ENCODE peak calls at places on chromosomes 13 and 19, in four cellular contexts. One of them, this sample, is unnamed.
A peak's percentile ranks its signal among the peaks of the same experiment; 100 is the strongest.

GRCh38 chr13:35164324-35164932 is 222.4 kb downstream of the NBEA start:
- DNase-seq in fibroblast of the aortic adventitia: peak; percentile 56
- DNase-seq in GM12865: peak; percentile 56
- DNase-seq in tibial artery: no peak
- DNase-seq in this sample: peak; percentile 38

GRCh38 chr13:51717786-51718398 is 86.1 kb downstream of the DHRS12 start:
- DNase-seq in fibroblast of the aortic adventitia: peak; percentile 43
- DNase-seq in GM12865: no peak
- DNase-seq in tibial artery: no peak
- DNase-seq in this sample: no peak

GRCh38 chr19:54523403-54523802 is 20.8 kb downstream of the LAIR2 start:
- DNase-seq in fibroblast of the aortic adventitia: no peak
- DNase-seq in GM12865: peak; percentile 75
- DNase-seq in tibial artery: no peak
- DNase-seq in this sample: no peak

GRCh38 chr13:84126671-84127171 is 244.4 kb upstream of the SLITRK1 start:
- DNase-seq in fibroblast of the aortic adventitia: no peak
- DNase-seq in GM12865: peak; percentile 60
- DNase-seq in tibial artery: no peak
- DNase-seq in this sample: no peak

GRCh38 chr19:32041681-32042292 is 303.6 kb upstream of the ZNF507 start:
- DNase-seq in fibroblast of the aortic adventitia: peak; percentile 41
- DNase-seq in GM12865: no peak
- DNase-seq in tibial artery: no peak
- DNase-seq in this sample: peak; percentile 30

GRCh38 chr19:2329528-2329927 is 1.0 kb downstream of the SPPL2B start:
- DNase-seq in fibroblast of the aortic adventitia: no peak
- DNase-seq in GM12865: no peak
- DNase-seq in tibial artery: no peak
- DNase-seq in this sample: no peak

GRCh38 chr13:78160793-78161192 is 242.2 kb upstream of the EDNRB start:
- DNase-seq in fibroblast of the aortic adventitia: peak; percentile 58
- DNase-seq in GM12865: peak; percentile 24
- DNase-seq in tibial artery: no peak
- DNase-seq in this sample: peak; percentile 51

GRCh38 chr19:39146686-39147450 is 21.3 kb downstream of the PAK4 start:
- DNase-seq in fibroblast of the aortic adventitia: no peak
- DNase-seq in GM12865: no peak
- DNase-seq in tibial artery: no peak
- DNase-seq in this sample: no peak

GRCh38 chr19:6516659-6517291 is 14.1 kb upstream of the TNFSF9 start:
- DNase-seq in fibroblast of the aortic adventitia: peak; percentile 82
- DNase-seq in GM12865: peak; percentile 95
- DNase-seq in tibial artery: peak; percentile 86
- DNase-seq in this sample: peak; percentile 73

GRCh38 chr19:33048806-33049676 is 15.6 kb downstream of the RHPN2 start:
- DNase-seq in fibroblast of the aortic adventitia: peak; percentile 88
- DNase-seq in GM12865: no peak
- DNase-seq in tibial artery: no peak
- DNase-seq in this sample: peak; percentile 86

GRCh38 chr19:6849876-6850275 is 37.5 kb upstream of the ADGRE1 start:
- DNase-seq in fibroblast of the aortic adventitia: no peak
- DNase-seq in GM12865: peak; percentile 26
- DNase-seq in tibial artery: no peak
- DNase-seq in this sample: no peak

GRCh38 chr19:11380653-11381534 is 3.2 kb downstream of the EPOR start:
- DNase-seq in fibroblast of the aortic adventitia: peak; percentile 93
- DNase-seq in GM12865: peak; percentile 99
- DNase-seq in tibial artery: peak; percentile 98
- DNase-seq in this sample: peak; percentile 92

GRCh38 chr13:42836930-42837329 is 55.5 kb downstream of the FAM216B start:
- DNase-seq in fibroblast of the aortic adventitia: peak; percentile 70
- DNase-seq in GM12865: no peak
- DNase-seq in tibial artery: no peak
- DNase-seq in this sample: peak; percentile 83

GRCh38 chr13:33328691-33329090 is 43.1 kb upstream of the STARD13 start:
- DNase-seq in fibroblast of the aortic adventitia: no peak
- DNase-seq in GM12865: no peak
- DNase-seq in tibial artery: no peak
- DNase-seq in this sample: no peak

GRCh38 chr19:4234142-4234861 is 5.0 kb downstream of the EBI3 start:
- DNase-seq in fibroblast of the aortic adventitia: no peak
- DNase-seq in GM12865: no peak
- DNase-seq in tibial artery: no peak
- DNase-seq in this sample: no peak

GRCh38 chr19:36497001-36497400 is 7.6 kb upstream of the ZNF566 start:
- DNase-seq in fibroblast of the aortic adventitia: no peak
- DNase-seq in GM12865: no peak
- DNase-seq in tibial artery: no peak
- DNase-seq in this sample: no peak

GRCh38 chr19:3683405-3683865 is 16.8 kb downstream of the PIP5K1C start:
- DNase-seq in fibroblast of the aortic adventitia: no peak
- DNase-seq in GM12865: peak; percentile 47
- DNase-seq in tibial artery: no peak
- DNase-seq in this sample: peak; percentile 85

GRCh38 chr13:30319130-30319529 is 11.8 kb upstream of the KATNAL1 start:
- DNase-seq in fibroblast of the aortic adventitia: no peak
- DNase-seq in GM12865: no peak
- DNase-seq in tibial artery: no peak
- DNase-seq in this sample: no peak

GRCh38 chr19:58396691-58397532 is 1.5 kb downstream of the RNF225 start:
- DNase-seq in fibroblast of the aortic adventitia: no peak
- DNase-seq in GM12865: no peak
- DNase-seq in tibial artery: no peak
- DNase-seq in this sample: no peak

DNA sequence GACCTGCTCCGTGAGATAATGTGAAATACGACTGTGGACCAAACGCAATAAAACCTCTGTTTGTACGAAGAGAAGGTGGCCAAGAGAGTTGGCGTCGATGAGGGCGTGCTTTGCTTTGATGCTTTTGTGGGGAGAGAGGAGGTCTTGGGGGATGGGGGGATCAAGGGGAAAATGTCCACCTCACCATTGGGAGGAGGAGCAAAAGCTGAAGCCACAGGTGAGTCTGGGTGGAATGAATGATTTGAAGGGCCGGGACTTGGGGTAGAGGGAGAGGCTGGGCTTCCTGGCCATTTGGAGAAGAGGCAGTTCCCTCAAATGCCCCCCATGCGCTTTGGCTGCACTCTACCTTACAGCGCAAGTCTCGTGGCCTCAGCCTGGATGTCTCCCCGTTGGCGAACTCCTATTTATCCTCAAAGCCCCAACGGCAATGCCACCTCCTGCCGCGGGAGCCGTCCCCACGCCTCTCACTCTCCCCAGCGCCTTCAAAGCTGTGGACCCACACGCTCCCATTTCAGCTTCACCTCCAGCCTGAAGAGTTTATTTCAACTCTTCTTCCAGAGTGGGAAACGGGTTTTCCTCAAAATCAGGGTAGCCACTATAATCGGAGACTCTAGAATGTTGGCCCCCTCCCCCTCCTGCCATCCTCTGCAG is 787 bp upstream of the ABCA7 start:
- DNase-seq in fibroblast of the aortic adventitia: no peak
- DNase-seq in GM12865: peak; percentile 46
- DNase-seq in tibial artery: no peak
- DNase-seq in this sample: no peak
- H3K4me3 ChIP-seq in fibroblast of the aortic adventitia: no peak overlapping the region
- H3K4me3 ChIP-seq in GM12865: peak overlapping the region; percentile 4
- H3K4me3 ChIP-seq in tibial artery: peak overlapping the region; percentile 48
- H3K4me3 ChIP-seq in this sample: no peak overlapping the region

DNA sequence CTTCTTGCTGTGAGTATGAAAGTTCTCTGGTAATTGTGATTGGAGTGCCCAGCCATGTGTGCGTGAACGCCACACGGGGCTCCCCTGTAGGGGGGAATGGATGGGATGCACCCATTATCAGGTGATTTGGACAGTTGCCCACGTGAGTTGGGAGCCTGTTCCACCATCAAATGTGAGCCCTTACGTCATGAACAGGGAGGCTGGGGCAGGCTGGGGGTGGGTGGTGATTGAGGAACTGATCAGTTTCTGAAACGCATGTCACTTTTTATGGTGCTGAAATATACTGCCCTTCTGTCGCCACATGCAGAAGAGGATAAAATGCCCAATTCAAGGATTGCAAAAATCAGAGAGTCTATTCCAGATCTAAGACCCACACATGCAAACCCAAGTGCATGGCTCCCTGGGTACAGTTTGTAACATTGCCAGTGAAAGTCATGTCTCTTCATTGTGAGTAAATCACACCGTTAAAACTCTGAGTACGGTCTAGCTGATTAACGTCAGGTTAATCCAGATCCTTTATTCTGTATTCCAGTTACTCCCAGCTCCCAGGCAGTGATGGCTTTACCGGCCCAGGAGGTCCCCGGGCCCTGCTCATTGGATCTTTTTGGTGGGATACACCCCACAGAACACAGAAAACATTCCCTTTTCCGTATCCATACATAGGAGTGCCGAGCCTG is 90.2 kb downstream of the RAB20 start:
- DNase-seq in fibroblast of the aortic adventitia: no peak
- DNase-seq in GM12865: peak; percentile 71
- DNase-seq in tibial artery: peak; percentile 74
- DNase-seq in this sample: no peak
- TF ChIP-seq CTCF in fibroblast of the aortic adventitia: no peak
- TF ChIP-seq CTCF in GM12865: no peak
- TF ChIP-seq CTCF in tibial artery: no peak
- TF ChIP-seq CTCF in this sample: no peak

DNA sequence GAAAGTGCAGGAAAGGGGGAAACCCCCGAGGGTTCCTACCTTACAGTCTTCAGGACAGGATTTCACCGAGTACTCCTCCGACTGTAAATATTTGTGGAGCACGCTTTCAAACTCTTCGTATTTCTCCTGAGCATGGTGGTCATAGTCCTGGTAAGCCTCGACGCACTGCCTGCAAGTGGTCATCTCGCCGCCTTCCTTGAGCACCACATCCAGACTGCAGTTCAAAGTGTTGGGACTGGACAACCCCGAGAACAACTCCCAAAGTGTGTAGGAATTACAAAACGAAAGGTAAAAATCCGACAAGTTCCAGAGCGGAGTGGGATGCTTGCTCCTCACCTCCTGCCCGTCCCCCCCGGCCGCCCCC is 349.7 kb downstream of the LIG4 start:
- DNase-seq in fibroblast of the aortic adventitia: peak; percentile 8
- DNase-seq in GM12865: no peak
- DNase-seq in tibial artery: no peak
- DNase-seq in this sample: peak; percentile 30
- H3K4me3 ChIP-seq in fibroblast of the aortic adventitia: peak overlapping the region; percentile 66
- H3K4me3 ChIP-seq in GM12865: no peak overlapping the region
- H3K4me3 ChIP-seq in tibial artery: peak overlapping the region; percentile 56
- H3K4me3 ChIP-seq in this sample: peak overlapping the region; percentile 59

DNA sequence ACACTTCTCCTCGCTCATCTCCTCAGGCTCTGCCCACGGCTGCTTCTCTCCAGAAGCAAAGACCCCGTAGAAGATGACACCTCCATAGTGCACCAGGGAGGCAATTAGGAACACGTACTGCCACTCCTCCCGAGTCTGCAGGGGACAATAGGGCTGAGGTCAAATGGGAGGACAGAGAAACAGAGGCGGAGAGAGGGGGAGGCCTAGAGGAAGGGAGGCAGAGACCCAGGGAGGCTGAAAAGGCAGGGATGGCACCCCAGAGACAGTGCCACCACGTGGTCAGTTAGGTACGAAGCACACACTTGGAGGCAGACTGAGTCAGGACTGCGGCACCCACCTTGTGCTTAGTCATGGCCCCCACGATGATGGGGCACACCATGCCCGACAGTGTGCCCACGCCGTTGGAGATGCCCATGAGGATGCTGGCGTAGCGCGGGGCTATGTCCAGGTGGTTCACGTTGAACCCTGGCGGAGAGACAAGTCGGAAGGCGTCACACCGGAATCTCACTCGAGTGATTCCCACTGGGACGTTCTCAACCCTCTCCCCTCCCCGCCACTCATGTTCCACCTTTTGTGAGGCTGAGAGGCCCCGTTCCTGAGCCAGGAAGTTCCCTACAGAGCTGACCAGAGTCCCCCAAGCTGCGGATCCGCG is 5.6 kb downstream of the GFY start:
- DNase-seq in fibroblast of the aortic adventitia: no peak
- DNase-seq in GM12865: no peak
- DNase-seq in tibial artery: no peak
- DNase-seq in this sample: no peak
- TF ChIP-seq CTCF in fibroblast of the aortic adventitia: no peak
- TF ChIP-seq CTCF in GM12865: peak; percentile 38
- TF ChIP-seq CTCF in tibial artery: no peak
- TF ChIP-seq CTCF in this sample: peak; percentile 31

DNA sequence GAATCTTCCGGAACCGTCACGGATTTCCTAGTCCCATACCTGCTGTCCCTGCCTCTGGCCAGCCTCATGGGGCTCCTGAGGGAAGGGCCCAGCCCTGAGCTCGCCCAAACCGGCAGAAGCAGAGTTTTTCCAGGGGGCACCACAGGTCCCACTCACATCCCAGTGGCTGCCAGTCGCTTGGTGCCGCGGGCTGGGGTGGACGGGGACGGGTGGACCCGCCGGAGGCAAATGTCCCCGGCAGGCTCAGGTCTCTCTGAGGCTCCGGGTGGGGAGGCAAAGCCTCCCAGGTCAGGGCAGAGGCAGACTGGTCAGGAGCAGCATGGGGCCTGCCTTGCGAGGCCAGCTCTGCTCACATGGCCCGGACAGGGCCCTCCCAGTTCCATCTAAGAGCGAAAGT is 24.8 kb downstream of the ADPRHL1 start:
- DNase-seq in fibroblast of the aortic adventitia: no peak
- DNase-seq in GM12865: no peak
- DNase-seq in tibial artery: no peak
- DNase-seq in this sample: no peak
- H3K4me3 ChIP-seq in fibroblast of the aortic adventitia: no peak overlapping the region
- H3K4me3 ChIP-seq in GM12865: no peak overlapping the region
- H3K4me3 ChIP-seq in tibial artery: no peak overlapping the region
- H3K4me3 ChIP-seq in this sample: no peak overlapping the region

DNA sequence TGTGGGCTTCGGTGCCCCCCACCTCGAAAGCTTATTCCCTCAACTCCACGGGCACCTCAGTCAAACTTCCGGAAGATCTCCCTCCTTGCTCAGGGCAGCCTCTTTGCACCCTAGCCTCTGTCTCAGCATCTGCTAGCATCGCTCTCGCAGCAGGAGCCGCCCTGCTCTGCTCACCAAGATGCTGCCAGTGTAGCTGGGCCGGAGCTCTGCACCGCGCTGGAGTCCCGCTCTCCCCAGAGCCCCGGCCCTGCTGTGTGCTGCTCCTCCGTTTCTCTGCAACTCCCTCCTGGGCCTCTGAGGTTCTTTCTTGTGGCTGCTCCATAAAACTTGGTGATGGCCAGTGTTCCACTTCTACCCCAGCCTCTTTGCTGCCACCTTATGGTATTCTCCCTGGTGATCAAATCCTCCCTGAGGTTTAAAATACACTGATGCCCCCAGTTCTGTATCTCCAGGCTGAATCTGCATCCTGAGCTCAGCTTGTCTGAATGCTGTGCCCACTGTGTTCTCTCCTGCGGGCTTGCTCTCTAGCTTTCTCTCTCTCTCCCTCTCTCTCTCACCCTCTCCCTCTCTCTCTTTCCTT is 198.0 kb downstream of the UQCRFS1 start:
- DNase-seq in fibroblast of the aortic adventitia: no peak
- DNase-seq in GM12865: no peak
- DNase-seq in tibial artery: no peak
- DNase-seq in this sample: no peak
- TF ChIP-seq CTCF in fibroblast of the aortic adventitia: peak; percentile 11
- TF ChIP-seq CTCF in GM12865: no peak
- TF ChIP-seq CTCF in tibial artery: no peak
- TF ChIP-seq CTCF in this sample: no peak

This sample was measured in fibroblast of villous mesenchyme.